ENCODE peak calls at places on chromosomes 16 and 17, in nine cellular contexts. R is A549, B is NCI-H1092, D is right cardiac atrium, H is T-helper 1 cell, K is gastrocnemius medialis, L is thoracic aorta, X is mammary epithelial cell, E is left kidney. I is an unnamed sample.

GRCh38 chr16:66166451-66166850 is 200.0 kb upstream of the CDH5 start:
- DNase-seq in R (no peak), B (no peak), D (no peak), H (no peak), K (no peak), L (no peak), X (no peak), E (no peak), I (no peak)

GRCh38 chr17:73643012-73643845 is 1.0 kb downstream of the SDK2 start:
- DNase-seq in R (peak; percentile 90), B (peak; percentile 59), D (no peak), H (no peak), K (no peak), L (no peak), X (peak; percentile 47), E (peak; percentile 82), I (peak; percentile 75)

GRCh38 chr16:71440669-71441347 is 1.0 kb downstream of the TLE7 start:
- DNase-seq in R (no peak), B (no peak), D (no peak), H (no peak), K (no peak), L (no peak), X (no peak), E (no peak), I (peak; percentile 26)

GRCh38 chr17:17533901-17534441 is 37.8 kb upstream of the RASD1 start:
- DNase-seq in R (peak; percentile 42), B (no peak), D (no peak), H (no peak), K (no peak), L (no peak), X (no peak), E (no peak), I (no peak)

GRCh38 chr16:66521951-66522771 is 27.8 kb downstream of the TK2 start:
- DNase-seq in R (no peak), B (no peak), D (no peak), H (peak; percentile 75), K (no peak), L (no peak), X (peak; percentile 100), E (no peak), I (no peak)

GRCh38 chr17:46822388-46822921 is 4.0 kb upstream of the WNT3 start:
- DNase-seq in R (peak; percentile 45), B (no peak), D (no peak), H (no peak), K (no peak), L (no peak), X (no peak), E (no peak), I (no peak)

GRCh38 chr16:12201216-12201615 is 224.7 kb downstream of the SNX29 start:
- DNase-seq in R (no peak), B (no peak), D (no peak), H (no peak), K (no peak), L (no peak), X (no peak), E (no peak), I (no peak)

GRCh38 chr16:84281077-84281476 is 13.6 kb upstream of the WFDC1 start:
- DNase-seq in R (no peak), B (no peak), D (peak; percentile 23), H (no peak), K (no peak), L (no peak), X (peak; percentile 26), E (peak; percentile 77), I (no peak)

GRCh38 chr17:51147641-51148040 is 5.7 kb upstream of the NME1 start:
- DNase-seq in R (no peak), B (no peak), D (no peak), H (no peak), K (no peak), L (no peak), X (peak; percentile 20), E (no peak), I (no peak)